ENCODE peak calls at places on chromosomes 4 and X, in eight cellular contexts. D is dermis microvascular lymphatic vessel endothelial cell; E is fibroblast of mammary gland; S is activated naive CD4-positive, alpha-beta T cell; X is mammary epithelial cell; Z is fibroblast of lung; T is heart right ventricle; G is GM06990. L is an unnamed sample.

GRCh38 chr4:173213296-173213695 is 44.7 kb downstream of the GALNT7 start:
- DNase-seq in S (no peak), T (no peak), D (no peak), X (no peak), E (no peak), Z (no peak), G (no peak), L (no peak)

GRCh38 chrX:30939928-30940327 is 50.9 kb upstream of the TAB3 start:
- DNase-seq in Z (no peak), X (no peak), D (no peak), E (no peak), G (no peak), S (no peak), T (no peak), L (no peak)

GRCh38 chr4:126701756-126702155 is 931.0 kb upstream of the INTU start:
- DNase-seq in S (no peak), Z (peak), G (no peak), D (no peak), E (peak), T (peak), X (peak), L (no peak)

GRCh38 chrX:153374426-153374825 is 26.7 kb downstream of the PNMA6E start:
- DNase-seq in X (no peak), Z (peak), T (no peak), D (peak), G (no peak), E (no peak), S (no peak), L (no peak)

GRCh38 chr4:150173854-150174398 is 95.7 kb downstream of the DCLK2 start:
- DNase-seq in X (no peak), Z (no peak), T (no peak), S (no peak), G (no peak), D (peak), E (no peak), L (peak)

GRCh38 chr4:182325848-182326255 is 82.7 kb downstream of the TENM3 start:
- DNase-seq in E (no peak), S (no peak), D (no peak), T (peak), Z (no peak), G (no peak), X (no peak), L (no peak)

GRCh38 chr4:47945930-47946726 is 31.7 kb upstream of the NFXL1 start:
- DNase-seq in E (no peak), D (no peak), Z (no peak), T (no peak), G (no peak), S (no peak), X (no peak), L (no peak)

GRCh38 chrX:106243376-106243775 is 75.3 kb downstream of the PWWP3B start:
- DNase-seq in S (no peak), Z (no peak), T (no peak), D (no peak), E (no peak), X (peak), G (no peak), L (no peak)

GRCh38 chr4:53916431-53916889 is 147.9 kb downstream of the CHIC2 start:
- DNase-seq in S (no peak), E (peak), Z (no peak), G (no peak), X (peak), D (no peak), T (no peak), L (no peak)

GRCh38 chr4:176137626-176138025 is 57.8 kb downstream of the SPATA4 start:
- DNase-seq in G (no peak), T (no peak), Z (no peak), E (peak), X (peak), S (no peak), D (no peak), L (no peak)

GRCh38 chrX:44314855-44315254 is 28.6 kb downstream of the EFHC2 start:
- DNase-seq in X (no peak), S (no peak), E (no peak), D (no peak), G (no peak), T (no peak), Z (no peak), L (no peak)

GRCh38 chrX:53280703-53281320 is 572 bp downstream of the IQSEC2 start:
- DNase-seq in X (peak), T (peak), Z (peak), G (no peak), E (peak), S (no peak), D (no peak), L (peak)

GRCh38 chr4:185238261-185238681 is 28.9 kb downstream of the SNX25 start:
- DNase-seq in G (no peak), D (no peak), T (no peak), E (peak), S (no peak), Z (peak), X (no peak), L (no peak)

GRCh38 chr4:122588453-122589238 is 32.2 kb downstream of the IL21 start:
- DNase-seq in X (no peak), E (peak), S (no peak), T (no peak), D (no peak), Z (peak), G (no peak), L (no peak)

GRCh38 chr4:150308824-150309472 is 230.7 kb downstream of the DCLK2 start:
- DNase-seq in S (no peak), X (peak), D (peak), T (no peak), Z (peak), G (no peak), E (peak), L (no peak)

GRCh38 chr4:142475663-142476062 is 370.4 kb downstream of the INPP4B start:
- DNase-seq in T (no peak), D (no peak), E (no peak), Z (peak), X (peak), S (no peak), G (no peak), L (no peak)

GRCh38 chrX:39850209-39850608 is 247.5 kb downstream of the BCOR start:
- DNase-seq in X (no peak), S (no peak), T (no peak), D (no peak), Z (no peak), G (no peak), E (no peak), L (no peak)

GRCh38 chr4:80078361-80079092 is 5.5 kb upstream of the ANTXR2 start:
- DNase-seq in Z (no peak), X (peak), T (no peak), E (no peak), G (no peak), D (no peak), S (no peak), L (no peak)

GRCh38 chr4:74570095-74570494 is 125.2 kb downstream of the AREG start:
- DNase-seq in G (no peak), X (no peak), D (no peak), Z (no peak), S (no peak), T (no peak), E (no peak), L (no peak)

GRCh38 chr4:140719022-140719421 is 37.2 kb downstream of the TBC1D9 start:
- DNase-seq in X (peak), T (no peak), S (no peak), G (no peak), Z (peak), D (peak), E (peak), L (no peak)

GRCh38 chr4:156732634-156733033 is 239.0 kb downstream of the PDGFC start:
- DNase-seq in Z (peak), E (peak), G (no peak), S (no peak), D (no peak), T (no peak), X (no peak), L (no peak)

GRCh38 chr4:7041851-7042696 is 1.1 kb upstream of the TADA2B start:
- DNase-seq in T (peak), S (no peak), D (peak), X (no peak), G (no peak), Z (no peak), E (peak), L (peak)

GRCh38 chrX:125193921-125194320 is 125.8 kb upstream of the TEX13C start:
- DNase-seq in E (no peak), Z (no peak), D (no peak), G (no peak), S (no peak), X (no peak), T (no peak), L (no peak)

GRCh38 chr4:94766856-94767255 is 9.1 kb downstream of the BMPR1B start:
- DNase-seq in Z (no peak), D (no peak), X (peak), T (no peak), E (peak), G (no peak), S (no peak), L (no peak)

GRCh38 chr4:114019972-114020358 is 40.5 kb upstream of the ARSJ start:
- DNase-seq in X (no peak), E (no peak), Z (no peak), G (no peak), D (no peak), T (no peak), S (no peak), L (no peak)

GRCh38 chrX:103477496-103477895 is 41.8 kb downstream of the RAB40A start:
- DNase-seq in G (no peak), E (peak), S (no peak), X (no peak), Z (peak), D (no peak), T (no peak), L (no peak)

GRCh38 chr4:3372933-3373465 is 68.8 kb upstream of the HGFAC start:
- DNase-seq in G (no peak), S (no peak), E (no peak), T (peak), X (no peak), D (no peak), Z (no peak), L (peak)

L was measured in left kidney.